ENCODE peak calls at places on chromosomes 6 and 20, in nine cellular contexts. S is astrocyte of the spinal cord, N is fibroblast of mammary gland, J is prostate gland, Y is brain microvascular endothelial cell, U is H1, T is ovary, A is fibroblast of pulmonary artery, B is breast epithelium. G is an unnamed sample.

GRCh38 chr20:13455713-13456112 is 183.0 kb downstream of the TASP1 start:
- DNase-seq in N (peak), B (no peak), Y (no peak), S (no peak), A (peak), J (peak), T (no peak), U (no peak), G (no peak)

GRCh38 chr6:10268661-10269060 is 146.2 kb downstream of the TFAP2A start:
- DNase-seq in B (no peak), S (no peak), J (no peak), N (no peak), T (no peak), Y (no peak), U (no peak), A (no peak), G (no peak)

GRCh38 chr6:38287487-38287886 is 352.2 kb downstream of the BTBD9 start:
- DNase-seq in A (no peak), S (no peak), Y (no peak), N (no peak), B (no peak), T (no peak), U (no peak), J (no peak), G (no peak)

GRCh38 chr20:4434681-4435080 is 287.0 kb upstream of the PRND start:
- DNase-seq in Y (no peak), B (no peak), U (no peak), J (no peak), T (no peak), A (no peak), S (no peak), N (peak), G (no peak)

GRCh38 chr6:158744986-158745430 is 74.2 kb downstream of the EZR start:
- DNase-seq in U (no peak), T (no peak), S (no peak), J (no peak), Y (no peak), B (no peak), N (no peak), A (peak), G (no peak)

GRCh38 chr20:32368930-32369329 is 10.8 kb downstream of the ASXL1 start:
- DNase-seq in A (peak), B (no peak), U (no peak), S (peak), Y (peak), N (no peak), J (no peak), T (no peak), G (no peak)

GRCh38 chr6:26475823-26476729 is 18.3 kb downstream of the BTN2A1 start:
- DNase-seq in A (peak), U (no peak), Y (no peak), T (no peak), B (no peak), J (no peak), S (no peak), N (peak), G (no peak)

GRCh38 chr6:150549577-150550184 is 50.0 kb upstream of the PLEKHG1 start:
- DNase-seq in S (peak), A (no peak), N (no peak), T (no peak), U (no peak), B (no peak), Y (no peak), J (no peak), G (peak)

GRCh38 chr20:57900226-57900905 is 190.6 kb upstream of the PMEPA1 start:
- DNase-seq in Y (no peak), N (no peak), A (no peak), T (no peak), B (no peak), U (no peak), J (no peak), S (no peak), G (no peak)

GRCh38 chr6:131655951-131656350 is 18.8 kb downstream of the ENPP3 start:
- DNase-seq in A (no peak), B (no peak), J (no peak), U (no peak), N (no peak), T (no peak), Y (no peak), S (no peak), G (no peak)

GRCh38 chr6:71977860-71978259 is 91.5 kb downstream of the RIMS1 start:
- DNase-seq in Y (no peak), A (peak), B (no peak), S (no peak), U (no peak), N (no peak), T (no peak), J (no peak), G (no peak)

GRCh38 chr20:62356948-62357667 is 10.0 kb downstream of the LAMA5 start:
- DNase-seq in Y (peak), A (peak), S (peak), J (no peak), U (no peak), B (no peak), T (peak), N (peak), G (no peak)

GRCh38 chr6:16705403-16705993 is 55.8 kb downstream of the ATXN1 start:
- DNase-seq in S (no peak), J (no peak), N (no peak), U (no peak), Y (no peak), T (no peak), A (no peak), B (no peak), G (no peak)

GRCh38 chr20:34475979-34476736 is 40.1 kb upstream of the DYNLRB1 start:
- DNase-seq in A (peak), N (peak), J (peak), Y (no peak), B (no peak), S (peak), U (no peak), T (peak), G (no peak)

GRCh38 chr6:166201878-166202277 is 34.2 kb upstream of the TBXT start:
- DNase-seq in U (no peak), B (no peak), T (no peak), S (no peak), Y (no peak), J (no peak), A (no peak), N (no peak), G (no peak)

DNA sequence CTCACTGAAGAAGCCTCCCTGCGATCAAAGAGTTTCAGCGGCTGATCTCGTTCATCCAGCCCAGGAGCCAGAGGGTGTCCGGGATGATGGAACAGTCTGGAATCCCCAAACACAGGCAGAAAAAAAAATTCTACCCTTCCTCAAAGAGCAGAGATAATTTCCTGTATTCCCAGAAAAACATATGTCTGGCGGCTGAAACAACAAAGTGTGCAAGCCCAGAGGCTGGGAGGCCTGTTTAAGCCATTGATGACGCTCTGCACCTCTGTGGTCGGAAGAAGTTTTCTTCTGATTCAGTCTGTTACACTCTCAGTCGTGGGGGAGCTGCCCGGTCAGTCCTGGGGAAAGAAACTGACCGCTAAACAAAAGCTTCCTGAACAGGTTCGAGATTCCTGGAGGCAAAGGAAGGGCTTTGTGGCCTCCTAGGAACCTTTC is 37.0 kb downstream of the TFEB start:
- DNase-seq in B (no peak), A (peak), U (no peak), T (no peak), Y (peak), J (no peak), S (peak), N (peak), G (peak)
- H3K4me3 ChIP-seq in B (no peak), A (no peak), U (no peak), T (no peak), Y (peak), J (no peak), S (no peak), N (no peak), G (no peak)

GRCh38 chr6:30075094-30075986 is at the start of gene RNF39:
- DNase-seq in J (peak), N (no peak), U (no peak), A (no peak), B (no peak), T (peak), S (no peak), Y (no peak), G (no peak)
- TF ChIP-seq CTCF in J (peak), N (peak), U (peak), A (peak), B (peak), T (no peak), S (peak), Y (peak), G (peak)

DNA sequence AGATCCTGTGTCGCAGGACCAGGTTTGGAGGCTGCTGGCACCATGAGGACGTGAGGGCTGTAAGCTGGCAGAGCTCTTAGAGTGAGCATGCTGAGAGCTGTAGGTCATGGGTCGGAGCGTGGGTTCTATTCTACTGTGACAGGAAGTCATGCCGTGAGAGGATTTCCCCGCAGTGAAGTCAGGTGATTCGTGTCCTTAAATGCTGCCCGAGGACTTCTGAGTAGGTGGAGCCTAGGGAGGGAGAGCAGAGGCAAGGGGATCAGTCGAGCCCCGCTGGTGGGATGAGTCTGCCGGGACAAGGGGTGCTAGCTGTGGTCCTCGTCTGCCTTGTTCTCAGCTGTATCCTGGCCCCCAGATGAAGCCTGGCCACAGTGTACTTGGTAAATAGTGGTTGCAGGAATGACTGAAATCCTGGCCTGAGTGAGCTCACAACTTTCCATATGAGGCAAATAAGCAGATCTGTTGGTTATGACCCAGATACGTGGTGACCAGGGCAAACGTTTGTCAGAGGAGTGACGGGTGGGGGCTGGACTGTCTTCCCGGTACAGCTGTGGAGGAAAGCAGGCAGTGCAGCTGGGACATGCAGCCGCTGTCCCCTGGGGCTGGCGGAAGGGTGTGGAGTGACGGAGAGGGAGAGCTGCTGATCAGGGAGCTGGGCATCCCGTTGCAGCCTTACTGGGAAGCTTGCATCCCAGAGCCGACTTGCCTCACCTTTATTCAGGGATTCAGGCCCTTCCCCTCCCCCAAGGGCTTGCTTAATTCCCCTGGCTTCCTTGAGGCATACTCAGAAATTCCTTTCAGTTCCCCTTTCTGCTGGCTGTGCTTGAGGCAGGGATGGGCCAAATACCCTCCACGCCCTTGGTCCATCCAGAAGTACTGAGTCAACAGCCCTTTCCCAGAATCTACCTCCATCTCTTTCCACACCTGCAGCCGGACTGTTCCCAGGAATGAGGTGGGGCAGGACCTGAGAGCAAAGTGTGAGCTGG is 250.9 kb upstream of the RREB1 start:
- DNase-seq in N (peak), B (peak), U (no peak), A (peak), Y (peak), T (no peak), J (no peak), S (no peak), G (no peak)
- H3K4me3 ChIP-seq in N (no peak), B (peak), U (no peak), A (no peak), Y (no peak), T (no peak), J (no peak), S (no peak), G (no peak)

GRCh38 chr20:24446811-24447210 is 22.6 kb upstream of the SYNDIG1 start:
- DNase-seq in B (no peak), Y (no peak), T (no peak), S (no peak), U (no peak), J (no peak), N (no peak), A (no peak), G (no peak)

GRCh38 chr20:24451428-24451827 is 18.0 kb upstream of the SYNDIG1 start:
- DNase-seq in N (no peak), U (no peak), J (no peak), S (no peak), A (no peak), B (no peak), Y (no peak), T (no peak), G (no peak)

GRCh38 chr20:24445510-24446170 is 23.8 kb upstream of the SYNDIG1 start:
- DNase-seq in Y (no peak), N (no peak), J (no peak), S (no peak), A (no peak), T (no peak), U (no peak), B (no peak), G (no peak)

GRCh38 chr20:24450646-24451376 is 18.6 kb upstream of the SYNDIG1 start:
- DNase-seq in Y (no peak), T (no peak), B (no peak), A (no peak), J (no peak), S (no peak), U (no peak), N (no peak), G (no peak)

GRCh38 chr20:24448170-24448569 is 21.3 kb upstream of the SYNDIG1 start:
- DNase-seq in U (no peak), Y (no peak), S (no peak), N (no peak), J (no peak), T (no peak), B (no peak), A (no peak), G (no peak)
- TF ChIP-seq CTCF in U (peak), Y (no peak), S (no peak), N (no peak), J (no peak), T (no peak), B (no peak), A (no peak), G (no peak)

G was measured in kidney epithelial cell.